ENCODE peak calls at places on chromosomes 16 and 17, in eight cellular contexts. One of them, this sample, is unnamed.
A peak's percentile ranks its signal among the peaks of the same experiment; 100 is the strongest.

GRCh38 chr17:1490643-1491405 is 1.7 kb downstream of the MYO1C start:
- DNase-seq in AG04449: no peak
- DNase-seq in fibroblast of pulmonary artery: no peak
- DNase-seq in fibroblast of lung: peak; percentile 34
- DNase-seq in type B pancreatic cell: no peak
- DNase-seq in kidney epithelial cell: no peak
- DNase-seq in WERI-Rb-1: peak; percentile 87
- DNase-seq in A549: peak; percentile 80
- DNase-seq in this sample: peak; percentile 95

GRCh38 chr17:56777859-56778258 is 55.9 kb downstream of the C17orf67 start:
- DNase-seq in AG04449: no peak
- DNase-seq in fibroblast of pulmonary artery: peak; percentile 9
- DNase-seq in fibroblast of lung: peak; percentile 26
- DNase-seq in type B pancreatic cell: no peak
- DNase-seq in kidney epithelial cell: no peak
- DNase-seq in WERI-Rb-1: no peak
- DNase-seq in A549: no peak
- DNase-seq in this sample: no peak

GRCh38 chr17:66548659-66549311 is 246.4 kb downstream of the PRKCA start:
- DNase-seq in AG04449: no peak
- DNase-seq in fibroblast of pulmonary artery: no peak
- DNase-seq in fibroblast of lung: no peak
- DNase-seq in type B pancreatic cell: no peak
- DNase-seq in kidney epithelial cell: no peak
- DNase-seq in WERI-Rb-1: no peak
- DNase-seq in A549: no peak
- DNase-seq in this sample: no peak

GRCh38 chr17:79997004-79997673 is 38.5 kb downstream of the TBC1D16 start:
- DNase-seq in AG04449: no peak
- DNase-seq in fibroblast of pulmonary artery: no peak
- DNase-seq in fibroblast of lung: no peak
- DNase-seq in type B pancreatic cell: no peak
- DNase-seq in kidney epithelial cell: no peak
- DNase-seq in WERI-Rb-1: no peak
- DNase-seq in A549: no peak
- DNase-seq in this sample: peak; percentile 61

GRCh38 chr16:29710227-29711219 is 31.5 kb downstream of the QPRT start:
- DNase-seq in AG04449: peak; percentile 19
- DNase-seq in fibroblast of pulmonary artery: peak; percentile 77
- DNase-seq in fibroblast of lung: peak; percentile 75
- DNase-seq in type B pancreatic cell: no peak
- DNase-seq in kidney epithelial cell: peak; percentile 57
- DNase-seq in WERI-Rb-1: peak; percentile 23
- DNase-seq in A549: peak; percentile 73
- DNase-seq in this sample: no peak

GRCh38 chr17:1073241-1073962 is 76.5 kb downstream of the TIMM22 start:
- DNase-seq in AG04449: no peak
- DNase-seq in fibroblast of pulmonary artery: no peak
- DNase-seq in fibroblast of lung: no peak
- DNase-seq in type B pancreatic cell: no peak
- DNase-seq in kidney epithelial cell: no peak
- DNase-seq in WERI-Rb-1: peak; percentile 54
- DNase-seq in A549: no peak
- DNase-seq in this sample: no peak

GRCh38 chr17:8707232-8707590 is 37.4 kb downstream of the CCDC42 start:
- DNase-seq in AG04449: no peak
- DNase-seq in fibroblast of pulmonary artery: no peak
- DNase-seq in fibroblast of lung: no peak
- DNase-seq in type B pancreatic cell: no peak
- DNase-seq in kidney epithelial cell: no peak
- DNase-seq in WERI-Rb-1: no peak
- DNase-seq in A549: no peak
- DNase-seq in this sample: no peak

GRCh38 chr17:65173284-65173793 is 36.2 kb downstream of the RGS9 start:
- DNase-seq in AG04449: no peak
- DNase-seq in fibroblast of pulmonary artery: peak; percentile 88
- DNase-seq in fibroblast of lung: peak; percentile 49
- DNase-seq in type B pancreatic cell: no peak
- DNase-seq in kidney epithelial cell: peak; percentile 38
- DNase-seq in WERI-Rb-1: no peak
- DNase-seq in A549: peak; percentile 39
- DNase-seq in this sample: no peak

GRCh38 chr17:42154514-42154883 is 290 bp downstream of the RAB5C start:
- DNase-seq in AG04449: no peak
- DNase-seq in fibroblast of pulmonary artery: no peak
- DNase-seq in fibroblast of lung: no peak
- DNase-seq in type B pancreatic cell: no peak
- DNase-seq in kidney epithelial cell: no peak
- DNase-seq in WERI-Rb-1: no peak
- DNase-seq in A549: no peak
- DNase-seq in this sample: no peak

GRCh38 chr16:30615358-30616076 is 5.3 kb upstream of the ZNF689 start:
- DNase-seq in AG04449: no peak
- DNase-seq in fibroblast of pulmonary artery: peak; percentile 50
- DNase-seq in fibroblast of lung: peak; percentile 28
- DNase-seq in type B pancreatic cell: no peak
- DNase-seq in kidney epithelial cell: no peak
- DNase-seq in WERI-Rb-1: peak; percentile 80
- DNase-seq in A549: peak; percentile 80
- DNase-seq in this sample: peak; percentile 48

GRCh38 chr16:35598696-35599332 is 2139.4 kb downstream of the TP53TG3F start:
- DNase-seq in AG04449: no peak
- DNase-seq in fibroblast of pulmonary artery: no peak
- DNase-seq in fibroblast of lung: no peak
- DNase-seq in type B pancreatic cell: no peak
- DNase-seq in kidney epithelial cell: no peak
- DNase-seq in WERI-Rb-1: peak; percentile 15
- DNase-seq in A549: no peak
- DNase-seq in this sample: no peak

GRCh38 chr16:20774703-20775362 is 11.0 kb downstream of the ACSM3 start:
- DNase-seq in AG04449: peak; percentile 2
- DNase-seq in fibroblast of pulmonary artery: peak; percentile 77
- DNase-seq in fibroblast of lung: peak; percentile 49
- DNase-seq in type B pancreatic cell: no peak
- DNase-seq in kidney epithelial cell: no peak
- DNase-seq in WERI-Rb-1: peak; percentile 82
- DNase-seq in A549: peak; percentile 64
- DNase-seq in this sample: peak; percentile 59

GRCh38 chr17:57869599-57870282 is 19.9 kb upstream of the MRPS23 start:
- DNase-seq in AG04449: peak; percentile 80
- DNase-seq in fibroblast of pulmonary artery: peak; percentile 69
- DNase-seq in fibroblast of lung: peak; percentile 94
- DNase-seq in type B pancreatic cell: no peak
- DNase-seq in kidney epithelial cell: no peak
- DNase-seq in WERI-Rb-1: peak; percentile 97
- DNase-seq in A549: peak; percentile 72
- DNase-seq in this sample: no peak

GRCh38 chr17:40153603-40154238 is 13.4 kb downstream of the CASC3 start:
- DNase-seq in AG04449: no peak
- DNase-seq in fibroblast of pulmonary artery: no peak
- DNase-seq in fibroblast of lung: no peak
- DNase-seq in type B pancreatic cell: no peak
- DNase-seq in kidney epithelial cell: no peak
- DNase-seq in WERI-Rb-1: no peak
- DNase-seq in A549: no peak
- DNase-seq in this sample: no peak

GRCh38 chr16:15404792-15405191 is 9.2 kb downstream of the MPV17L start:
- DNase-seq in AG04449: no peak
- DNase-seq in fibroblast of pulmonary artery: no peak
- DNase-seq in fibroblast of lung: no peak
- DNase-seq in type B pancreatic cell: no peak
- DNase-seq in kidney epithelial cell: no peak
- DNase-seq in WERI-Rb-1: no peak
- DNase-seq in A549: no peak
- DNase-seq in this sample: no peak

GRCh38 chr17:1709403-1709891 is 730 bp downstream of the TLCD2 start:
- DNase-seq in AG04449: no peak
- DNase-seq in fibroblast of pulmonary artery: no peak
- DNase-seq in fibroblast of lung: no peak
- DNase-seq in type B pancreatic cell: no peak
- DNase-seq in kidney epithelial cell: no peak
- DNase-seq in WERI-Rb-1: peak; percentile 69
- DNase-seq in A549: no peak
- DNase-seq in this sample: no peak

DNA sequence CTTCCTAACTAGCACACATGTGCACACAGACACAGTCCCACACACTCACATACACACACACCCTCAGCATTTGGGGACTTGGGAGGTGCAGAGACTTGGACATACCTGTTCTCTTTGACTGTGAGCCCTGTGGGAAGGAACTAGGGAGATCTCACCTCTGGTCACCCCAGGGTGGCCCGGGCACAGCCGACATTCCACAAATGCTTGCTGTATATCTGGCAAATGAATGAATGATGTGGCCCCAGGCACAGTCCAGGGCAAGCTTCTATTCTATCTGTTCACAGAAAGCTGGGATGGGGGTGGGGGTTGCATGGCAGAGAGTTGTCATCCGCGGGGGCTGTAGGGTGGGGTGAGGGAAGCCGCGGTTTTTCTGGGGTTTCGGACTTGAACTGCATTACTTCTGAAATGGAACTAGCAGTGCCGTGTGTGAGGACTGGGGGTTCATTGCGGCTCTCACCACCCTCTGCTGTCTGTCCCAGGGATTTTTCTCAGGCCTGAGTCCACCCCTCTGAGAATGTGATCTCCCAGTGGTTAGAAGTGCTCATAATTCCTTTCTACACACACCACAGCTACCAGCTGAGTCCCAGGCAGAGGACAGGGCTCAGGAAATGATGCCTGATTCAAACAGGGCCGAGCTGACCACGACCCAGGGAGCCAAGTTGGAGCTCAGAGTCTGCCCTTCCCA is 3.3 kb upstream of the RIPOR1 start:
- DNase-seq in AG04449: no peak
- DNase-seq in fibroblast of pulmonary artery: peak; percentile 20
- DNase-seq in fibroblast of lung: no peak
- DNase-seq in type B pancreatic cell: no peak
- DNase-seq in kidney epithelial cell: no peak
- DNase-seq in WERI-Rb-1: no peak
- DNase-seq in A549: no peak
- DNase-seq in this sample: no peak
- TF ChIP-seq CTCF in AG04449: peak; percentile 24
- TF ChIP-seq CTCF in fibroblast of pulmonary artery: peak; percentile 7
- TF ChIP-seq CTCF in fibroblast of lung: peak; percentile 16
- TF ChIP-seq CTCF in type B pancreatic cell: no peak
- TF ChIP-seq CTCF in kidney epithelial cell: peak; percentile 14
- TF ChIP-seq CTCF in WERI-Rb-1: peak; percentile 10
- TF ChIP-seq CTCF in A549: no peak
- TF ChIP-seq CTCF in this sample: no peak

GRCh38 chr16:64047207-64047606 is 1074.7 kb downstream of the CDH11 start:
- DNase-seq in AG04449: no peak
- DNase-seq in fibroblast of pulmonary artery: no peak
- DNase-seq in fibroblast of lung: no peak
- DNase-seq in type B pancreatic cell: no peak
- DNase-seq in kidney epithelial cell: no peak
- DNase-seq in WERI-Rb-1: no peak
- DNase-seq in A549: no peak
- DNase-seq in this sample: no peak

GRCh38 chr16:64047878-64048277 is 1074.0 kb downstream of the CDH11 start:
- DNase-seq in AG04449: no peak
- DNase-seq in fibroblast of pulmonary artery: no peak
- DNase-seq in fibroblast of lung: no peak
- DNase-seq in type B pancreatic cell: no peak
- DNase-seq in kidney epithelial cell: no peak
- DNase-seq in WERI-Rb-1: no peak
- DNase-seq in A549: no peak
- DNase-seq in this sample: no peak

DNA sequence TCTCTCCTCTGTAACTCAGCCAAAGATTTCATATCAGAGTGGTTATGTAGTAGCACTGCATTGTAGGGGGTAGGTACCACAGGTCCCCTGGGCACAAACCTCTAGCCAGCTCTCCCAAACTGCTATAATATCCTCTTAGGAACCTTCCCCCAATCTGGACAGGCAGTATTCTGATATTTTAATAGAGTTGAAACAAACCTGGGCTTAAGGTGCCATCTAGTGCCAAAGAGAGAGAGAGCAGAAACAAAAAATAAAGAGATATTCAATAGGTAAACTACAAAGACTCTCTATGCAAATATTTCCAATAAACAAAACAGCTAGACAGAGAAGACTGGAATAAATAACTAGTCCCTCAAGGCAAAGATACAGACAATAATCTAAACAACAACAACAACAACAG is 1070.0 kb downstream of the CDH11 start:
- DNase-seq in AG04449: no peak
- DNase-seq in fibroblast of pulmonary artery: peak; percentile 55
- DNase-seq in fibroblast of lung: peak; percentile 21
- DNase-seq in type B pancreatic cell: no peak
- DNase-seq in kidney epithelial cell: no peak
- DNase-seq in WERI-Rb-1: no peak
- DNase-seq in A549: no peak
- DNase-seq in this sample: no peak
- TF ChIP-seq CTCF in AG04449: no peak
- TF ChIP-seq CTCF in fibroblast of pulmonary artery: peak; percentile 52
- TF ChIP-seq CTCF in fibroblast of lung: peak; percentile 41
- TF ChIP-seq CTCF in type B pancreatic cell: peak; percentile 69
- TF ChIP-seq CTCF in kidney epithelial cell: peak; percentile 49
- TF ChIP-seq CTCF in WERI-Rb-1: peak; percentile 9
- TF ChIP-seq CTCF in A549: no peak
- TF ChIP-seq CTCF in this sample: peak; percentile 42

GRCh38 chr17:38864636-38865398 is 5.0 kb upstream of the LASP1 start:
- DNase-seq in AG04449: no peak
- DNase-seq in fibroblast of pulmonary artery: peak; percentile 65
- DNase-seq in fibroblast of lung: peak; percentile 37
- DNase-seq in type B pancreatic cell: no peak
- DNase-seq in kidney epithelial cell: no peak
- DNase-seq in WERI-Rb-1: no peak
- DNase-seq in A549: no peak
- DNase-seq in this sample: no peak
- TF ChIP-seq CTCF in AG04449: peak; percentile 42
- TF ChIP-seq CTCF in fibroblast of pulmonary artery: peak; percentile 60
- TF ChIP-seq CTCF in fibroblast of lung: peak; percentile 59
- TF ChIP-seq CTCF in type B pancreatic cell: peak; percentile 35
- TF ChIP-seq CTCF in kidney epithelial cell: peak; percentile 33
- TF ChIP-seq CTCF in WERI-Rb-1: peak; percentile 64
- TF ChIP-seq CTCF in A549: peak; percentile 34
- TF ChIP-seq CTCF in this sample: no peak

GRCh38 chr16:72961863-72962262 is 86.1 kb downstream of the ZFHX3 start:
- DNase-seq in AG04449: no peak
- DNase-seq in fibroblast of pulmonary artery: no peak
- DNase-seq in fibroblast of lung: no peak
- DNase-seq in type B pancreatic cell: no peak
- DNase-seq in kidney epithelial cell: no peak
- DNase-seq in WERI-Rb-1: no peak
- DNase-seq in A549: no peak
- DNase-seq in this sample: no peak

GRCh38 chr16:72959301-72959996 is 88.5 kb downstream of the ZFHX3 start:
- DNase-seq in AG04449: no peak
- DNase-seq in fibroblast of pulmonary artery: no peak
- DNase-seq in fibroblast of lung: no peak
- DNase-seq in type B pancreatic cell: no peak
- DNase-seq in kidney epithelial cell: no peak
- DNase-seq in WERI-Rb-1: no peak
- DNase-seq in A549: no peak
- DNase-seq in this sample: no peak

GRCh38 chr16:72960101-72960500 is 87.8 kb downstream of the ZFHX3 start:
- DNase-seq in AG04449: no peak
- DNase-seq in fibroblast of pulmonary artery: no peak
- DNase-seq in fibroblast of lung: no peak
- DNase-seq in type B pancreatic cell: no peak
- DNase-seq in kidney epithelial cell: no peak
- DNase-seq in WERI-Rb-1: no peak
- DNase-seq in A549: no peak
- DNase-seq in this sample: no peak

GRCh38 chr16:72962347-72962746 is 85.6 kb downstream of the ZFHX3 start:
- DNase-seq in AG04449: no peak
- DNase-seq in fibroblast of pulmonary artery: no peak
- DNase-seq in fibroblast of lung: no peak
- DNase-seq in type B pancreatic cell: no peak
- DNase-seq in kidney epithelial cell: no peak
- DNase-seq in WERI-Rb-1: no peak
- DNase-seq in A549: no peak
- DNase-seq in this sample: no peak

GRCh38 chr16:72961115-72961832 is 86.7 kb downstream of the ZFHX3 start:
- DNase-seq in AG04449: no peak
- DNase-seq in fibroblast of pulmonary artery: no peak
- DNase-seq in fibroblast of lung: peak; percentile 33
- DNase-seq in type B pancreatic cell: no peak
- DNase-seq in kidney epithelial cell: peak; percentile 12
- DNase-seq in WERI-Rb-1: peak; percentile 80
- DNase-seq in A549: peak; percentile 32
- DNase-seq in this sample: no peak
- TF ChIP-seq CTCF in AG04449: peak; percentile 24
- TF ChIP-seq CTCF in fibroblast of pulmonary artery: peak; percentile 39
- TF ChIP-seq CTCF in fibroblast of lung: peak; percentile 51
- TF ChIP-seq CTCF in type B pancreatic cell: peak; percentile 63
- TF ChIP-seq CTCF in kidney epithelial cell: peak; percentile 59
- TF ChIP-seq CTCF in WERI-Rb-1: peak; percentile 18
- TF ChIP-seq CTCF in A549: peak; percentile 22
- TF ChIP-seq CTCF in this sample: peak; percentile 18

This sample was measured in GM13977.